ENCODE peak calls at places on chromosomes 16 and 17, in four cellular contexts. One of them, this sample, is unnamed. For H3K27me3, the result is how much of the 10 kb centered on the place peaks cover.

GRCh38 chr16:89344314-89344828 is 126.9 kb downstream of the ZNF778 start:
- DNase-seq in upper lobe of right lung: peak
- DNase-seq in Panc1: no peak
- DNase-seq in astrocyte: no peak
- DNase-seq in this sample: no peak

GRCh38 chr17:32569171-32570080 is 82.6 kb downstream of the CDK5R1 start:
- DNase-seq in Panc1: no peak
- DNase-seq in astrocyte: no peak
- DNase-seq in upper lobe of right lung: no peak
- DNase-seq in this sample: peak

GRCh38 chr17:27530791-27531391 is 74.6 kb downstream of the KSR1 start:
- DNase-seq in upper lobe of right lung: peak
- DNase-seq in Panc1: no peak
- DNase-seq in astrocyte: peak
- DNase-seq in this sample: no peak

GRCh38 chr17:37048806-37049205 is 100.1 kb downstream of the AATF start:
- DNase-seq in Panc1: no peak
- DNase-seq in upper lobe of right lung: no peak
- DNase-seq in astrocyte: no peak
- DNase-seq in this sample: no peak

GRCh38 chr17:32722733-32723132 is 154.2 kb downstream of the MYO1D start:
- DNase-seq in astrocyte: no peak
- DNase-seq in Panc1: no peak
- DNase-seq in upper lobe of right lung: no peak
- DNase-seq in this sample: no peak

GRCh38 chr16:50816901-50817555 is 75.1 kb downstream of the CYLD start:
- DNase-seq in upper lobe of right lung: no peak
- DNase-seq in astrocyte: no peak
- DNase-seq in Panc1: no peak
- DNase-seq in this sample: no peak

GRCh38 chr16:88039591-88039990 is 88.4 kb downstream of the BANP start:
- DNase-seq in Panc1: no peak
- DNase-seq in astrocyte: no peak
- DNase-seq in upper lobe of right lung: no peak
- DNase-seq in this sample: no peak

GRCh38 chr17:79041041-79041570 is 17.1 kb downstream of the C1QTNF1 start:
- DNase-seq in astrocyte: no peak
- DNase-seq in Panc1: no peak
- DNase-seq in upper lobe of right lung: peak
- DNase-seq in this sample: no peak

GRCh38 chr17:42578282-42578869 is 847 bp upstream of the PSMC3IP start:
- DNase-seq in astrocyte: peak
- DNase-seq in upper lobe of right lung: peak
- DNase-seq in Panc1: peak
- DNase-seq in this sample: peak

GRCh38 chr17:35372846-35373531 is 432 bp downstream of the SLFN11 start:
- DNase-seq in upper lobe of right lung: peak
- DNase-seq in Panc1: no peak
- DNase-seq in astrocyte: no peak
- DNase-seq in this sample: no peak

GRCh38 chr17:40349477-40350409 is 14.8 kb downstream of the GJD3 start:
- DNase-seq in astrocyte: peak
- DNase-seq in upper lobe of right lung: peak
- DNase-seq in Panc1: no peak
- DNase-seq in this sample: peak

GRCh38 chr16:81401035-81401950 is 43.3 kb upstream of the CMIP start:
- DNase-seq in upper lobe of right lung: no peak
- DNase-seq in astrocyte: peak
- DNase-seq in Panc1: no peak
- DNase-seq in this sample: peak

GRCh38 chr17:2230877-2231276 is 72.7 kb downstream of the SMG6 start:
- DNase-seq in Panc1: no peak
- DNase-seq in astrocyte: peak
- DNase-seq in upper lobe of right lung: no peak
- DNase-seq in this sample: peak

GRCh38 chr16:72785886-72786285 is 262.0 kb downstream of the ZFHX3 start:
- DNase-seq in upper lobe of right lung: no peak
- DNase-seq in astrocyte: no peak
- DNase-seq in Panc1: no peak
- DNase-seq in this sample: no peak

GRCh38 chr17:30240177-30240576 is 4.7 kb upstream of the SLC6A4 start:
- DNase-seq in astrocyte: no peak
- DNase-seq in Panc1: no peak
- DNase-seq in upper lobe of right lung: no peak
- DNase-seq in this sample: no peak

GRCh38 chr16:27363797-27364196 is 38.2 kb upstream of the IL21R start:
- DNase-seq in astrocyte: no peak
- DNase-seq in Panc1: no peak
- DNase-seq in upper lobe of right lung: peak
- DNase-seq in this sample: peak

GRCh38 chr16:67092227-67092626 is 17.5 kb upstream of the PHAF1 start:
- DNase-seq in upper lobe of right lung: no peak
- DNase-seq in Panc1: no peak
- DNase-seq in astrocyte: peak
- DNase-seq in this sample: no peak

GRCh38 chr16:342455-343213 is 9.9 kb downstream of the AXIN1 start:
- DNase-seq in Panc1: no peak
- DNase-seq in upper lobe of right lung: no peak
- DNase-seq in astrocyte: no peak
- DNase-seq in this sample: no peak

GRCh38 chr17:16931318-16932060 is 40.4 kb downstream of the TNFRSF13B start:
- DNase-seq in astrocyte: no peak
- DNase-seq in upper lobe of right lung: peak
- DNase-seq in Panc1: no peak
- DNase-seq in this sample: no peak

GRCh38 chr16:77376358-77376757 is 58.5 kb downstream of the ADAMTS18 start:
- DNase-seq in Panc1: no peak
- DNase-seq in astrocyte: no peak
- DNase-seq in upper lobe of right lung: no peak
- DNase-seq in this sample: no peak

GRCh38 chr17:47275245-47275984 is 21.8 kb downstream of the ITGB3 start:
- DNase-seq in astrocyte: peak
- DNase-seq in upper lobe of right lung: no peak
- DNase-seq in Panc1: no peak
- DNase-seq in this sample: peak

GRCh38 chr16:74700206-74701040 is at the start of gene MLKL:
- DNase-seq in astrocyte: peak
- DNase-seq in upper lobe of right lung: peak
- DNase-seq in Panc1: no peak
- DNase-seq in this sample: peak

GRCh38 chr16:30054959-30055553 is 10.5 kb upstream of the ALDOA start:
- DNase-seq in Panc1: no peak
- DNase-seq in upper lobe of right lung: peak
- DNase-seq in astrocyte: no peak
- DNase-seq in this sample: peak

GRCh38 chr17:76146053-76146875 is 5.2 kb upstream of the FOXJ1 start:
- DNase-seq in upper lobe of right lung: no peak
- DNase-seq in Panc1: no peak
- DNase-seq in astrocyte: no peak
- DNase-seq in this sample: no peak

GRCh38 chr16:59169168-59169567 is 435.1 kb upstream of the GOT2 start:
- DNase-seq in Panc1: no peak
- DNase-seq in upper lobe of right lung: no peak
- DNase-seq in astrocyte: no peak
- DNase-seq in this sample: peak

GRCh38 chr16:86883583-86884188 is 305.3 kb downstream of the FOXL1 start:
- DNase-seq in upper lobe of right lung: peak
- DNase-seq in Panc1: no peak
- DNase-seq in astrocyte: no peak
- DNase-seq in this sample: no peak

GRCh38 chr16:630815-631405 is at the start of gene WFIKKN1:
- DNase-seq in upper lobe of right lung: peak
- DNase-seq in Panc1: no peak
- DNase-seq in astrocyte: no peak
- DNase-seq in this sample: no peak

GRCh38 chr16:72992142-72992601 is 55.8 kb downstream of the ZFHX3 start:
- DNase-seq in astrocyte: no peak
- DNase-seq in Panc1: no peak
- DNase-seq in upper lobe of right lung: no peak
- DNase-seq in this sample: no peak

GRCh38 chr16:83272201-83272600 is 535.6 kb upstream of the HSBP1 start:
- DNase-seq in astrocyte: peak
- DNase-seq in upper lobe of right lung: no peak
- DNase-seq in Panc1: no peak
- DNase-seq in this sample: no peak

GRCh38 chr17:13575922-13576419 is 25.8 kb downstream of the HS3ST3A1 start:
- DNase-seq in astrocyte: peak
- DNase-seq in Panc1: no peak
- DNase-seq in upper lobe of right lung: no peak
- DNase-seq in this sample: no peak

GRCh38 chr16:75758215-75758614 is 31.9 kb upstream of the CPHXL start:
- DNase-seq in Panc1: no peak
- DNase-seq in astrocyte: peak
- DNase-seq in upper lobe of right lung: no peak
- DNase-seq in this sample: no peak

GRCh38 chr17:7408341-7408740 is 696 bp downstream of the NLGN2 start:
- DNase-seq in Panc1: no peak
- DNase-seq in astrocyte: no peak
- DNase-seq in upper lobe of right lung: no peak
- DNase-seq in this sample: no peak

GRCh38 chr17:34826332-34826731 is 134.9 kb downstream of the CCT6B start:
- DNase-seq in astrocyte: no peak
- DNase-seq in Panc1: peak
- DNase-seq in upper lobe of right lung: no peak
- DNase-seq in this sample: peak

DNA sequence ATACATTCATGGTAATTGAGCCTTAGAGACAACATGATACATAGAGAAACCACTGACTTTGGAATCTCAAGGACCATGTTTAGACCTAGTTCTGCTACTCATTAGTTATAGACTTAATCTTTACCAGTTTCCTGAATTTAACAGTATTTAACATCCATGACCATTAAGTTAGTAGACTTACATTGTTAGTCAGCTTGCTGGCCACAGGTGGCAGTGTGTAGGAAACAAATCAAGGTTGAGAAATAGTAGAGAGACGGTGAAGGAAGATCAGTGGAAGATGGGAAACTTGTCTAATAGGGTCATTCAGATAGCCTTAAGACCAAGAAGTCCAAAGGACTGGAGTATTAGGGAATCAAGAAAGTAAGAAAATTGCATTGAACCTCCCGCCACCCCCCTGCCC is 31.0 kb downstream of the OMG start:
- DNase-seq in Panc1: no peak
- DNase-seq in astrocyte: no peak
- DNase-seq in upper lobe of right lung: no peak
- DNase-seq in this sample: peak
- TF ChIP-seq CTCF in Panc1: peak
- TF ChIP-seq CTCF in astrocyte: peak
- TF ChIP-seq CTCF in upper lobe of right lung: peak
- TF ChIP-seq CTCF in this sample: peak

GRCh38 chr16:56631197-56631596 is 1.3 kb upstream of the MT1M start:
- DNase-seq in Panc1: no peak
- DNase-seq in astrocyte: no peak
- DNase-seq in upper lobe of right lung: no peak
- DNase-seq in this sample: no peak

GRCh38 chr16:56628486-56629035 is 3.0 kb downstream of the MT1E start:
- DNase-seq in Panc1: no peak
- DNase-seq in upper lobe of right lung: no peak
- DNase-seq in astrocyte: no peak
- DNase-seq in this sample: no peak

GRCh38 chr16:56629531-56629930 is 2.9 kb upstream of the MT1M start:
- DNase-seq in Panc1: no peak
- DNase-seq in astrocyte: no peak
- DNase-seq in upper lobe of right lung: no peak
- DNase-seq in this sample: no peak

GRCh38 chr16:56631832-56632159 is 663 bp upstream of the MT1M start:
- DNase-seq in upper lobe of right lung: no peak
- DNase-seq in astrocyte: no peak
- DNase-seq in Panc1: no peak
- DNase-seq in this sample: no peak

DNA sequence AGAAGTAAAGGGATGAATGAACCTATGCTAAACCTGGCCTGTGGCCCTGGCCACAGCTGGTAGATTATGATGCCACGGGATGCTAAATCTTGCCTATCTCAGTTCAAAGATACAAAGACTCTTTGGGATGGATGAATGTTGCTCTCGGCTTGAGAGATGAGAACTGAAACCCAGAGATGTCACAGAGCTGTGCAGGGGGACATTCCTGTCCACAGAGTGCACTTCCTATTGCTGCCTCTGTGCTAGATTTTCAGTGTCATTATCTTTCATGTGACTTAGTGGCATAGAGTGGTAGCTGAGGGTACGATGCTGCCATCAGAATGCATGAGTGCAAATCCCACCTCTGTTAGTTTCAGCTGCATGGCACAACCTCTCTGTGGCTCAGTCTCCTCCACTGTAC is 2.3 kb upstream of the MT1M start:
- DNase-seq in Panc1: no peak
- DNase-seq in upper lobe of right lung: no peak
- DNase-seq in astrocyte: no peak
- DNase-seq in this sample: no peak
- H3K27me3 ChIP-seq in Panc1: under half
- H3K27me3 ChIP-seq in upper lobe of right lung: under half
- H3K27me3 ChIP-seq in astrocyte: under half
- H3K27me3 ChIP-seq in this sample: under half

GRCh38 chr17:61179316-61179715 is 220.3 kb upstream of the TBX2 start:
- DNase-seq in upper lobe of right lung: no peak
- DNase-seq in Panc1: no peak
- DNase-seq in astrocyte: no peak
- DNase-seq in this sample: no peak
- TF ChIP-seq CTCF in upper lobe of right lung: no peak
- TF ChIP-seq CTCF in Panc1: no peak
- TF ChIP-seq CTCF in astrocyte: no peak
- TF ChIP-seq CTCF in this sample: no peak

DNA sequence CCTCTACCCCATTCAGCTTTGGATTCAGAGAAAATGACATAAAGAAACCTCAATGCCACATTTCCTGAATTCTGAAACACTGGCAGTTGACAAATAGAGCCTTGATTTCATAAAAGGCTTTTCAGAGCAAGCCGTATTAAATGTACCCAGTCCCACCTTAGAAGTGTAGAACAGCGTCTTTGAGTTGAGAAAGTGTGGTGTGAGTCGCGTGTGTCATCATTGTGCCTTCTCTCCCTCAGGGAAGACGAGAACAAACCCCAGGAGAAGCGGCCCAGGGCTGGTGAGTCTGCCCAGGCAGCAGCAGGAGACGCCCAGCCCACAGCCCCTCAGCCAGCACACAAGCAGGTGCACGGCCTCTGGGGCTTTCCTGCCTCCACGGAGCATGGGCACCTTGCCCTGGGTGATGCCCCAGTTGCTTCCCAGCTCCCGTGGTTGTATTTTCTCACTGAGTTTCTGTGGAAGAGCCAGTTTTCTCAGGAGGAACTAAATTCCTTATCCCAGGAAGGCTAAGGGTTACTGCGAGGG is 34.0 kb downstream of the CIBAR2 start:
- DNase-seq in upper lobe of right lung: no peak
- DNase-seq in Panc1: no peak
- DNase-seq in astrocyte: no peak
- DNase-seq in this sample: no peak
- H3K27me3 ChIP-seq in upper lobe of right lung: under half
- H3K27me3 ChIP-seq in Panc1: under half
- H3K27me3 ChIP-seq in astrocyte: under half
- H3K27me3 ChIP-seq in this sample: under half

GRCh38 chr16:19410435-19411153 is 7.1 kb upstream of the TMC5 start:
- DNase-seq in upper lobe of right lung: peak
- DNase-seq in Panc1: no peak
- DNase-seq in astrocyte: no peak
- DNase-seq in this sample: no peak
- TF ChIP-seq CTCF in upper lobe of right lung: peak
- TF ChIP-seq CTCF in Panc1: peak
- TF ChIP-seq CTCF in astrocyte: no peak
- TF ChIP-seq CTCF in this sample: peak